ENCODE peak calls at places on chromosomes 6 and 20, in nine cellular contexts. V is stimulated activated CD4-positive, alpha-beta T cell treated with anti-CD3 and anti-CD28 coated beads, Interleukin-15, amount 100 ng/mL, for 1 hour; Y is GM12878; K is HFFc6; Q is activated T-cell treated with anti-CD3 and anti-CD28 coated beads for 24 hours; J is AG04450; I is CD4-positive, alpha-beta T cell; W is stimulated activated CD8-positive, alpha-beta memory T cell treated with anti-CD3 and anti-CD28 coated beads, Interleukin-12 subunit alpha, Interleukin-12 subunit beta, amount 100 ng/mL, for 4 hours; E is sciatic nerve. X is an unnamed sample.

GRCh38 chr20:20781029-20781428 is 68.6 kb upstream of the RALGAPA2 start:
- DNase-seq in E (no peak), K (no peak), Y (no peak), J (no peak), I (no peak), V (no peak), Q (no peak), W (no peak), X (no peak)

GRCh38 chr6:114430534-114431124 is 87.8 kb upstream of the HS3ST5 start:
- DNase-seq in K (no peak), I (no peak), V (no peak), Q (no peak), J (no peak), Y (no peak), E (no peak), W (no peak), X (no peak)

GRCh38 chr20:48828734-48829460 is 1.1 kb upstream of the PREX1 start:
- DNase-seq in J (no peak), K (no peak), E (no peak), Q (no peak), I (no peak), W (no peak), Y (no peak), V (no peak), X (no peak)

GRCh38 chr6:53282741-53283140 is 66.0 kb downstream of the ELOVL5 start:
- DNase-seq in Y (no peak), J (no peak), I (no peak), K (peak; percentile 18), E (no peak), W (no peak), V (no peak), Q (no peak), X (no peak)

GRCh38 chr6:104108587-104108986 is 751.1 kb downstream of the HACE1 start:
- DNase-seq in Y (no peak), W (no peak), K (no peak), E (no peak), J (no peak), Q (no peak), V (no peak), I (no peak), X (no peak)

GRCh38 chr20:56579261-56579660 is 46.2 kb downstream of the FAM209B start:
- DNase-seq in E (no peak), J (no peak), Q (no peak), W (no peak), K (no peak), V (no peak), I (no peak), Y (no peak), X (no peak)

GRCh38 chr6:19329078-19329477 is 508.1 kb upstream of the ID4 start:
- DNase-seq in I (no peak), W (no peak), Q (no peak), V (no peak), Y (no peak), K (no peak), E (no peak), J (no peak), X (no peak)

GRCh38 chr6:1767481-1768246 is 157.9 kb downstream of the FOXC1 start:
- DNase-seq in J (no peak), K (peak; percentile 72), Y (no peak), Q (no peak), E (no peak), W (no peak), I (no peak), V (no peak), X (no peak)

GRCh38 chr6:142821860-142822259 is 123.1 kb downstream of the HIVEP2 start:
- DNase-seq in V (no peak), J (no peak), Y (no peak), Q (no peak), K (no peak), I (no peak), W (no peak), E (no peak), X (no peak)

GRCh38 chr6:41940759-41941279 is 789 bp downstream of the CCND3 start:
- DNase-seq in I (no peak), Y (no peak), Q (no peak), E (peak; percentile 72), K (peak; percentile 23), W (peak; percentile 34), V (no peak), J (no peak), X (peak; percentile 79)

GRCh38 chr6:107743311-107743710 is 80.8 kb downstream of the SCML4 start:
- DNase-seq in Q (no peak), E (no peak), V (no peak), W (no peak), I (no peak), Y (no peak), K (no peak), J (no peak), X (no peak)

GRCh38 chr6:15763827-15764226 is 101.0 kb upstream of the DTNBP1 start:
- DNase-seq in W (no peak), V (no peak), E (no peak), Y (no peak), I (no peak), J (no peak), K (no peak), Q (no peak), X (no peak)

GRCh38 chr6:76165471-76166221 is 93.2 kb upstream of the IMPG1 start:
- DNase-seq in J (no peak), I (no peak), W (no peak), E (no peak), K (no peak), Q (no peak), Y (no peak), V (no peak), X (no peak)

GRCh38 chr6:31473244-31473643 is 24.7 kb upstream of the MICB start:
- DNase-seq in E (no peak), Y (no peak), W (no peak), J (no peak), I (no peak), K (no peak), Q (no peak), V (no peak), X (no peak)